ENCODE peak calls at places on chromosomes 7 and 10, in five cellular contexts. S is A549, O is HepG2, L is K562, Y is H1. J is an unnamed sample.

GRCh38 chr7:41148521-41148951 is 554.4 kb downstream of the INHBA start:
- DNase-seq in O (no peak), Y (no peak), S (peak; percentile 32), L (no peak), J (no peak)

GRCh38 chr7:16754869-16755317 is 1.3 kb downstream of the TSPAN13 start:
- DNase-seq in L (no peak), O (no peak), S (no peak), Y (no peak), J (no peak)

GRCh38 chr10:71547290-71547689 is 150.6 kb downstream of the CDH23 start:
- DNase-seq in O (no peak), L (peak; percentile 58), S (no peak), Y (no peak), J (no peak)

GRCh38 chr10:4399571-4399970 is 426.4 kb upstream of the AKR1E2 start:
- DNase-seq in L (no peak), O (no peak), S (no peak), Y (no peak), J (no peak)

GRCh38 chr10:36256166-36256565 is 614.1 kb upstream of the FZD8 start:
- DNase-seq in S (no peak), L (no peak), Y (no peak), O (no peak), J (no peak)

GRCh38 chr10:75109459-75109778 is 2.0 kb upstream of the SAMD8 start:
- DNase-seq in S (no peak), Y (no peak), L (no peak), O (no peak), J (no peak)

GRCh38 chr7:57178768-57179139 is 46.5 kb upstream of the ZNF479 start:
- DNase-seq in L (no peak), S (no peak), O (no peak), Y (no peak), J (no peak)

GRCh38 chr10:63603709-63604445 is 82.7 kb downstream of the REEP3 start:
- DNase-seq in L (no peak), Y (no peak), O (no peak), S (no peak), J (no peak)

GRCh38 chr10:132677905-132678298 is 108.0 kb downstream of the NKX6-2 start:
- DNase-seq in Y (no peak), O (no peak), S (no peak), L (no peak), J (no peak)

GRCh38 chr10:3829193-3830050 is 44.4 kb upstream of the KLF6 start:
- DNase-seq in L (no peak), S (no peak), O (no peak), Y (no peak), J (no peak)

GRCh38 chr7:33091111-33091531 is 18.1 kb downstream of the RP9 start:
- DNase-seq in O (no peak), Y (no peak), L (no peak), S (no peak), J (no peak)

GRCh38 chr7:155203882-155204691 is 93.6 kb upstream of the INSIG1 start:
- DNase-seq in O (no peak), L (no peak), Y (no peak), S (no peak), J (no peak)

GRCh38 chr7:66267249-66267648 is 62.1 kb downstream of the TPST1 start:
- DNase-seq in S (no peak), O (no peak), Y (no peak), L (no peak), J (no peak)

GRCh38 chr7:76089865-76090495 is 42.1 kb downstream of the MDH2 start:
- DNase-seq in Y (no peak), S (no peak), O (no peak), L (no peak), J (peak; percentile 8)

GRCh38 chr7:3065724-3066143 is 22.1 kb upstream of the CARD11 start:
- DNase-seq in Y (peak; percentile 51), L (peak; percentile 85), S (peak; percentile 45), O (peak; percentile 11), J (no peak)

GRCh38 chr10:78247821-78248220 is 214.2 kb downstream of the RPS24 start:
- DNase-seq in S (no peak), O (no peak), Y (no peak), L (no peak), J (no peak)

GRCh38 chr7:116786791-116787443 is 75.5 kb upstream of the CAPZA2 start:
- DNase-seq in O (peak; percentile 47), S (peak; percentile 59), Y (no peak), L (no peak), J (peak; percentile 58)

GRCh38 chr7:1312098-1313070 is 79.7 kb downstream of the UNCX start:
- DNase-seq in O (no peak), S (peak; percentile 25), L (no peak), Y (no peak), J (no peak)
- TF ChIP-seq KDM1A in O (no peak), S (no peak), L (no peak), Y (no peak), J (no peak)

GRCh38 chr10:33186150-33186549 is 148.3 kb downstream of the NRP1 start:
- DNase-seq in S (no peak), Y (no peak), L (no peak), O (no peak), J (no peak)

GRCh38 chr10:33179056-33179455 is 155.4 kb downstream of the NRP1 start:
- DNase-seq in Y (no peak), O (no peak), L (no peak), S (no peak), J (no peak)

GRCh38 chr10:33187427-33187999 is 147.0 kb downstream of the NRP1 start:
- DNase-seq in L (no peak), Y (no peak), S (no peak), O (no peak), J (no peak)

GRCh38 chr10:33180390-33180789 is 154.1 kb downstream of the NRP1 start:
- DNase-seq in Y (no peak), S (no peak), O (peak; percentile 4), L (no peak), J (no peak)

GRCh38 chr10:33183658-33184057 is 150.8 kb downstream of the NRP1 start:
- DNase-seq in L (no peak), Y (no peak), O (no peak), S (no peak), J (no peak)
- TF ChIP-seq KDM1A in L (no peak), Y (no peak), O (no peak), S (no peak), J (no peak)

GRCh38 chr7:126657599-126658358 is 595.0 kb downstream of the GRM8 start:
- DNase-seq in O (peak; percentile 10), L (no peak), Y (no peak), S (no peak), J (peak; percentile 77)
- TF ChIP-seq KDM1A in O (no peak), L (no peak), Y (no peak), S (no peak), J (no peak)

GRCh38 chr7:114653391-114654088 is 238.9 kb downstream of the FOXP2 start:
- DNase-seq in Y (no peak), S (peak; percentile 2), L (no peak), O (no peak), J (no peak)
- TF ChIP-seq KDM1A in Y (no peak), S (no peak), L (no peak), O (no peak), J (no peak)

J was measured in GM12878.